ENCODE peak calls at places on chromosomes 5 and 9, in seven cellular contexts. R, U, M, N, O, P and Y are unnamed samples.

GRCh38 chr9:4344946-4345345 is 45.1 kb upstream of the GLIS3 start:
- DNase-seq in R (no peak), N (no peak), U (no peak), O (no peak), P (no peak), M (no peak), Y (peak; percentile 85)

GRCh38 chr9:83034026-83034425 is 28.9 kb downstream of the RASEF start:
- DNase-seq in O (no peak), M (no peak), P (no peak), R (no peak), N (no peak), U (no peak), Y (no peak)

GRCh38 chr9:132947751-132948150 is 3.3 kb upstream of the TSC1 start:
- DNase-seq in N (no peak), P (no peak), O (no peak), U (no peak), M (no peak), R (no peak), Y (no peak)

GRCh38 chr5:149439899-149440655 is 61.0 kb upstream of the IL17B start:
- DNase-seq in U (peak; percentile 79), N (peak; percentile 84), O (peak; percentile 82), M (no peak), P (no peak), R (peak; percentile 58), Y (peak; percentile 98)

GRCh38 chr5:19855031-19855430 is 133.0 kb downstream of the CDH18 start:
- DNase-seq in M (no peak), R (no peak), O (no peak), P (no peak), U (no peak), N (no peak), Y (peak; percentile 7)

GRCh38 chr5:17020586-17021362 is 84.7 kb upstream of the MYO10 start:
- DNase-seq in R (no peak), O (peak; percentile 60), U (no peak), P (no peak), M (no peak), N (no peak), Y (no peak)

GRCh38 chr9:133584559-133585476 is 24.4 kb downstream of the FAM163B start:
- DNase-seq in R (no peak), O (no peak), U (no peak), N (no peak), P (peak; percentile 20), M (no peak), Y (no peak)

GRCh38 chr5:9924614-9925013 is 294.5 kb upstream of the TAS2R1 start:
- DNase-seq in U (no peak), N (no peak), R (peak; percentile 88), O (peak; percentile 88), M (no peak), P (no peak), Y (peak; percentile 98)

GRCh38 chr5:93236807-93237421 is 344.1 kb downstream of the NR2F1-AS1 start:
- DNase-seq in N (no peak), O (peak; percentile 50), R (peak; percentile 64), M (no peak), P (no peak), U (no peak), Y (peak; percentile 86)

GRCh38 chr5:142290574-142291299 is 34.1 kb downstream of the SPRY4 start:
- DNase-seq in N (no peak), P (peak; percentile 44), M (no peak), O (peak; percentile 96), R (peak; percentile 51), U (no peak), Y (peak; percentile 30)

GRCh38 chr5:3311443-3311842 is 284.2 kb upstream of the IRX1 start:
- DNase-seq in M (no peak), N (no peak), O (no peak), P (no peak), U (no peak), R (no peak), Y (no peak)

GRCh38 chr9:116617389-116617788 is 69.7 kb upstream of the TRIM32 start:
- DNase-seq in M (no peak), R (no peak), O (no peak), P (no peak), N (no peak), U (no peak), Y (no peak)

GRCh38 chr5:31614147-31615030 is 24.5 kb upstream of the PDZD2 start:
- DNase-seq in U (no peak), P (no peak), R (peak; percentile 17), N (no peak), O (no peak), M (no peak), Y (no peak)

GRCh38 chr5:5666076-5666365 is 243.5 kb downstream of the ICE1 start:
- DNase-seq in R (no peak), U (no peak), P (no peak), N (no peak), O (no peak), M (no peak), Y (no peak)

GRCh38 chr9:126325779-126326178 is 850 bp upstream of the MVB12B start:
- DNase-seq in O (no peak), U (no peak), R (no peak), M (no peak), P (no peak), N (no peak), Y (no peak)

GRCh38 chr5:37043693-37044092 is 167.1 kb downstream of the NIPBL start:
- DNase-seq in R (no peak), M (no peak), U (no peak), O (no peak), N (peak; percentile 3), P (no peak), Y (no peak)

GRCh38 chr9:26949604-26950003 is 2.6 kb upstream of the PLAA start:
- DNase-seq in N (no peak), M (no peak), P (no peak), R (peak; percentile 64), U (no peak), O (no peak), Y (peak; percentile 46)

GRCh38 chr9:14312721-14313377 is 1.1 kb downstream of the NFIB start:
- DNase-seq in N (no peak), M (peak; percentile 62), P (peak; percentile 25), O (peak; percentile 33), R (no peak), U (peak; percentile 66), Y (no peak)

GRCh38 chr9:116156621-116157314 is 3.2 kb downstream of the PAPPA start:
- DNase-seq in R (peak; percentile 93), M (peak; percentile 86), U (no peak), O (peak; percentile 79), N (no peak), P (peak; percentile 63), Y (peak; percentile 56)

GRCh38 chr5:89929173-89929572 is 480.4 kb downstream of the CETN3 start:
- DNase-seq in O (no peak), R (peak; percentile 19), M (no peak), U (no peak), P (no peak), N (no peak), Y (no peak)

GRCh38 chr5:42719034-42719433 is 37.6 kb upstream of the CCDC152 start:
- DNase-seq in M (no peak), U (no peak), N (no peak), O (no peak), R (no peak), P (no peak), Y (no peak)

GRCh38 chr5:56833325-56833724 is 18.0 kb downstream of the MAP3K1 start:
- DNase-seq in R (no peak), M (no peak), N (no peak), O (no peak), U (no peak), P (no peak), Y (no peak)

GRCh38 chr5:2877520-2877919 is 126.0 kb upstream of the IRX2 start:
- DNase-seq in P (no peak), R (no peak), U (no peak), O (no peak), N (no peak), M (no peak), Y (no peak)

GRCh38 chr9:92191801-92192200 is 76.6 kb upstream of the SPTLC1 start:
- DNase-seq in R (peak; percentile 35), U (no peak), O (no peak), P (no peak), N (no peak), M (no peak), Y (peak; percentile 59)

DNA sequence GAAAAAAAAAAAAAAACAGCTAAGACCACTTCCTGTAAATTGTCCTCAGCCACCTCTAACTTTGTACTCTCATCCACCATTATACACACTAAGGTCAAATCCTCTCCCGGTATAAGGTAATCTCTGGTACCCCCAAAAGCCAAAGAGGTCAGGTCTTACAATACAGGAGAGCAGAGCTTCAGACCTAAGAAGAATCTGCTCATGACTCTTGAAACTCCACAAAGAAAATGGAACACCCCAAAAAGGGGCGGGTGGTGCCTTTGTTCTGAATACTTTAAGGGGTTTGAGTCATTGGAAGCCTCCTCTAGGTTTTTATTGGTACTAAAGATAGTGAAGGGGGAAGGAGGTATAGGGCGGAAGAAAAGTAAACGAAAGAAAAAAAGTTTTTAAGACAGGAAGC is 69.8 kb downstream of the COL15A1 start:
- DNase-seq in P (no peak), R (no peak), M (no peak), O (no peak), N (no peak), U (no peak), Y (no peak)
- H3K4me3 ChIP-seq in P (no peak overlapping the region), R (no peak overlapping the region), M (no peak overlapping the region), O (no peak overlapping the region), N (no peak overlapping the region), U (no peak overlapping the region), Y (no peak overlapping the region)

DNA sequence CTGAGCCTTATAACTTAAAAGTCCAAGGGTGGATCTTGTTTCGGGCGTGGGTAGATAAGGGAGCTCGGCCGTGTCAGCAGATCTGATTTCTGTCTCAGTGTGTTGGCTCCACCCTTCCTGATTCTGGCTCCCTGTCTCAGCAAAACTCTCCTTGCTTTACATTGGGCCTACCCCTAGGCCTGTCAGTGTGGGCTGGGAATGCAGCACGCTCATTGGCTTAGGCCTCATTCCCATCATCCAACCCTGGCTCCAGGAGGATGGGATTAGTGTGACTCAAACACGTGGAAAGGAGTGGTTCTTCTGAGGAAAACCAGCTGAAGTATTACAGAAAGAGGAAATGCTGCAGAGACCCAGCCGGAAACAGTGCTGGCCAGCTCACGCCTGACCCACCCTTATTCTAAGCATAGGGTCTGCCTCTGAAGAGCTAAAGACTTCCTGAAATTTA is 59.9 kb downstream of the ZFAND5 start:
- DNase-seq in U (peak; percentile 82), R (peak; percentile 97), P (peak; percentile 78), O (no peak), N (peak; percentile 6), M (peak; percentile 82), Y (peak; percentile 64)
- H3K4me3 ChIP-seq in U (peak overlapping the region; percentile 21), R (peak overlapping the region; percentile 61), P (no peak overlapping the region), O (no peak overlapping the region), N (no peak overlapping the region), M (peak overlapping the region; percentile 61), Y (no peak overlapping the region)

GRCh38 chr9:30964332-30964731 is 1420.1 kb upstream of the ACO1 start:
- DNase-seq in R (no peak), O (no peak), N (no peak), U (no peak), P (no peak), M (no peak), Y (no peak)
- H3K4me3 ChIP-seq in R (no peak overlapping the region), O (no peak overlapping the region), N (no peak overlapping the region), U (no peak overlapping the region), P (no peak overlapping the region), M (no peak overlapping the region), Y (no peak overlapping the region)

DNA sequence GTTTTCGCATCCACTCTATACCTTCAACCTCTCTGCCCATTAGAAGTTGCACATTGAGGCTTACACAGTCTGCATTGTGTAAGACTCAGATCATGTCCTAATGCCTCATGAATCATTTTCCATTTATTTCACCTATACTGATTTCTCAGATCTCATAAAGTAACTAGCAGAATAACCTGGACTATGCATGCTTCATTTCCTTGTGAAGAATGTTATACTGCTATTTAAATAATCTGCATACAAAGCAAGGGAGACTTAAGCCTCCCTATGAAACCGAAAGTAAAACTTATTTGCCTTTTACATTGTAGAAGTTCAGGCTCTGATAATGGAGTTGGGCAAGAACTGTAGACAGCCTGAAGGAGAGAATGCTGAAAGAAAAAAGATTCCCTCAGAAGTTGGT is 235.4 kb downstream of the ELAVL2 start:
- DNase-seq in R (no peak), U (no peak), N (no peak), P (no peak), M (no peak), O (no peak), Y (peak; percentile 81)
- H3K4me3 ChIP-seq in R (no peak overlapping the region), U (no peak overlapping the region), N (peak overlapping the region; percentile 36), P (peak overlapping the region; percentile 25), M (peak overlapping the region; percentile 24), O (no peak overlapping the region), Y (no peak overlapping the region)